ENCODE peak calls at places on chromosomes 2 and 18, in seven cellular contexts. L, A, N, D, W, U and Y are unnamed samples.

GRCh38 chr18:67282796-67283195 is 233.7 kb downstream of the DSEL start:
- DNase-seq in D (no peak), W (peak; percentile 36), N (no peak), L (peak; percentile 18), U (no peak), A (no peak), Y (no peak)

GRCh38 chr2:11414372-11415124 is 51.4 kb downstream of the E2F6 start:
- DNase-seq in A (no peak), N (no peak), W (no peak), U (no peak), D (no peak), L (no peak), Y (no peak)

GRCh38 chr2:240856151-240856980 is 12.3 kb upstream of the AGXT start:
- DNase-seq in A (no peak), N (no peak), U (peak; percentile 71), L (no peak), W (no peak), D (peak; percentile 13), Y (no peak)

GRCh38 chr2:147495741-147496140 is 349.1 kb upstream of the ACVR2A start:
- DNase-seq in U (no peak), A (no peak), L (no peak), N (no peak), W (no peak), D (no peak), Y (no peak)

GRCh38 chr18:54296017-54296416 is 26.7 kb downstream of the POLI start:
- DNase-seq in W (peak; percentile 35), N (no peak), A (no peak), U (no peak), L (peak; percentile 51), D (no peak), Y (no peak)

GRCh38 chr2:96207073-96207777 is 1.4 kb downstream of the STARD7 start:
- DNase-seq in L (no peak), D (no peak), N (no peak), U (no peak), A (no peak), W (no peak), Y (no peak)

GRCh38 chr2:31275976-31276375 is 42.0 kb downstream of the EHD3 start:
- DNase-seq in L (no peak), A (no peak), U (no peak), W (no peak), N (no peak), D (no peak), Y (peak; percentile 48)

GRCh38 chr2:172770887-172771286 is 35.2 kb downstream of the RAPGEF4 start:
- DNase-seq in L (no peak), U (no peak), N (no peak), D (no peak), W (no peak), A (no peak), Y (no peak)

GRCh38 chr2:190972846-190973245 is 41.1 kb downstream of the STAT1 start:
- DNase-seq in D (no peak), N (no peak), L (no peak), W (no peak), A (no peak), U (no peak), Y (no peak)

GRCh38 chr2:64644240-64645013 is 9.3 kb downstream of the SERTAD2 start:
- DNase-seq in U (peak; percentile 83), W (peak; percentile 82), D (peak; percentile 74), N (peak; percentile 64), A (peak; percentile 87), L (peak; percentile 85), Y (peak; percentile 82)

GRCh38 chr2:46390901-46391395 is 88.4 kb upstream of the TMEM247 start:
- DNase-seq in N (no peak), D (no peak), L (no peak), U (no peak), A (no peak), W (no peak), Y (no peak)

GRCh38 chr2:70995227-70995729 is 605 bp upstream of the TEX261 start:
- DNase-seq in N (peak; percentile 37), A (no peak), L (peak; percentile 23), U (peak; percentile 34), D (peak; percentile 22), W (peak; percentile 37), Y (no peak)

GRCh38 chr2:70994055-70994444 is 623 bp downstream of the TEX261 start:
- DNase-seq in L (peak; percentile 6), W (peak; percentile 14), D (no peak), U (no peak), N (no peak), A (no peak), Y (no peak)

GRCh38 chr2:70993689-70993986 is 1.0 kb downstream of the TEX261 start:
- DNase-seq in D (no peak), W (no peak), A (no peak), U (no peak), L (no peak), N (no peak), Y (no peak)

GRCh38 chr2:70992945-70993688 is 1.6 kb downstream of the TEX261 start:
- DNase-seq in A (no peak), N (no peak), D (peak; percentile 9), L (no peak), U (no peak), W (no peak), Y (no peak)

GRCh38 chr2:70994445-70995226 is at the start of gene TEX261:
- DNase-seq in N (peak; percentile 92), D (peak; percentile 88), L (peak; percentile 87), A (peak; percentile 95), W (peak; percentile 82), U (peak; percentile 93), Y (peak; percentile 91)
- TF ChIP-seq CTCF in N (no peak), D (peak; percentile 49), L (peak; percentile 73), A (peak; percentile 72), W (peak; percentile 50), U (no peak), Y (peak; percentile 83)

GRCh38 chr2:149537098-149537726 is 50.4 kb downstream of the MMADHC start:
- DNase-seq in W (no peak), A (no peak), L (no peak), U (no peak), N (no peak), D (no peak), Y (no peak)
- H3K4me3 ChIP-seq in W (no peak overlapping the region), A (no peak overlapping the region), L (no peak overlapping the region), U (no peak overlapping the region), N (no peak overlapping the region), D (no peak overlapping the region), Y (no peak overlapping the region)

GRCh38 chr2:152580722-152581121 is 136.5 kb downstream of the PRPF40A start:
- DNase-seq in D (no peak), N (no peak), A (no peak), L (peak; percentile 26), W (peak; percentile 38), U (no peak), Y (no peak)

GRCh38 chr2:152583512-152584188 is 133.6 kb downstream of the PRPF40A start:
- DNase-seq in L (no peak), U (no peak), W (no peak), A (no peak), D (no peak), N (no peak), Y (no peak)

GRCh38 chr2:152581360-152581759 is 135.9 kb downstream of the PRPF40A start:
- DNase-seq in D (no peak), L (no peak), A (no peak), W (no peak), N (no peak), U (no peak), Y (no peak)

GRCh38 chr2:152584301-152584700 is 133.0 kb downstream of the PRPF40A start:
- DNase-seq in D (no peak), U (no peak), W (peak; percentile 35), L (peak; percentile 57), N (no peak), A (no peak), Y (no peak)

GRCh38 chr2:152582081-152582480 is 135.2 kb downstream of the PRPF40A start:
- DNase-seq in N (no peak), D (no peak), A (no peak), U (no peak), L (no peak), W (no peak), Y (no peak)
- TF ChIP-seq CTCF in N (no peak), D (no peak), A (no peak), U (no peak), L (no peak), W (no peak), Y (no peak)

DNA sequence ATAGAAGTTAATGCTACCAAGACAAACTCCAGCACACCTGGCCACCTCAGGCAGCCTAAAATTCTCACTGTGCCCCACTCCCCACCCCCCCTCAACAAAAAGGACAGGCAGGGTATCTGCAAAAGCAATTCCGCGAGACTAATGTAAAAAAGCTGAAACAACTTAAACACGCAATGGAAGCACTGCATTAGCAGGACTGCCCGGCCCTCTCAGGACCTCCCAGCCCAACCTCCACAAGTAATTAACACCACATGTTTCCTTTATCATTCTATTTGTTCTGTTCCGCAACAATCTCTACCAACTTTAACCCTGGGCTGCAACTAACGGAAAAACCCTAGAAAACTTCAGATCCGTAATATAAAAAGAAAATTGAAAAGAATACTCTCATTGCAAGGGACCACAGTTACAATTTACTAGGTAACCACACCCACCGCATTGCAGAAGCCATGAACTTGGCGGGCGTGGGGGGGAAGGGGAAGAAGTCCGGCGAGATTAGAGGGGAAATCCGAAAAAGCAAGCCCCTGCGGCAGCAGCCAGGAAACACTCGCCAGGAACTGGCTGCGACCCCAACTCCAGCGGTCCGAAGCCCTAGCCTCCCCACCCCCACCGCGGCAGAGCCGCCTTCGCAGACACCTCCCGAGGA is 1.3 kb downstream of the EPB41L3 start:
- DNase-seq in N (no peak), U (no peak), D (no peak), A (peak; percentile 51), L (peak; percentile 45), W (peak; percentile 27), Y (no peak)
- H3K4me3 ChIP-seq in N (peak overlapping the region; percentile 50), U (no peak overlapping the region), D (peak overlapping the region; percentile 22), A (peak overlapping the region; percentile 65), L (peak overlapping the region; percentile 71), W (peak overlapping the region; percentile 66), Y (peak overlapping the region; percentile 69)

DNA sequence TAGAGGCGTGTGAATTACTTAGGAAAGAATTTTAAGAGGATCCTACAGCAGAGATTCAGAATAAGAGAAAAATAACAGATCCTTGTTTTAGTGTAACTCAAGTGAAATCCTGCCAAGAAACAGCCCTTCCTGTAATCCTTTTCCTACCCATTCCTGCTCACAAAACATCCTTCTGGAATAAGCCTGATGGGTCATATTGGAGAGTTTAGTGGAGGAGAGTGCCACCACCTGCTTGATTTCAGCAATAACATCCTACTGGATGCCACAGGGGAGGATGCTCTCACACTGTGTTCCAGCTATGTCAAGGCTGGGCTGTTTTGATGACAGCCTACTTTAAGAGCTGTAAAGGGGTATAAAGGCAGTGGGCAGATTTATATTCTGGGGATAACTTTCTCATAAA is 54.8 kb upstream of the CCDC178 start:
- DNase-seq in A (no peak), L (peak; percentile 64), W (peak; percentile 52), N (no peak), U (no peak), D (no peak), Y (no peak)
- TF ChIP-seq CTCF in A (no peak), L (peak; percentile 64), W (peak; percentile 40), N (peak; percentile 34), U (peak; percentile 29), D (no peak), Y (peak; percentile 39)